ENCODE peak calls at places on chromosome X, in eight cellular contexts. One of them, this sample, is unnamed.

GRCh38 chrX:150062292-150063137 is 124.2 kb upstream of the EOLA2 start:
- DNase-seq in H9: no peak
- DNase-seq in A549: peak; percentile 13
- DNase-seq in lower lobe of right lung: no peak
- DNase-seq in neural progenitor cell: no peak
- DNase-seq in endodermal cell: no peak
- DNase-seq in Peyer's patch: no peak
- DNase-seq in thyroid gland: no peak
- DNase-seq in this sample: no peak

GRCh38 chrX:57902633-57903032 is 7.6 kb downstream of the ZXDA start:
- DNase-seq in H9: no peak
- DNase-seq in A549: no peak
- DNase-seq in lower lobe of right lung: no peak
- DNase-seq in neural progenitor cell: no peak
- DNase-seq in endodermal cell: no peak
- DNase-seq in Peyer's patch: no peak
- DNase-seq in thyroid gland: no peak
- DNase-seq in this sample: no peak

GRCh38 chrX:132751043-132751690 is 207.3 kb downstream of the HS6ST2 start:
- DNase-seq in H9: peak; percentile 47
- DNase-seq in A549: no peak
- DNase-seq in lower lobe of right lung: no peak
- DNase-seq in neural progenitor cell: no peak
- DNase-seq in endodermal cell: peak; percentile 60
- DNase-seq in Peyer's patch: no peak
- DNase-seq in thyroid gland: no peak
- DNase-seq in this sample: no peak

GRCh38 chrX:71228063-71228642 is 5.1 kb downstream of the GJB1 start:
- DNase-seq in H9: no peak
- DNase-seq in A549: no peak
- DNase-seq in lower lobe of right lung: no peak
- DNase-seq in neural progenitor cell: no peak
- DNase-seq in endodermal cell: no peak
- DNase-seq in Peyer's patch: no peak
- DNase-seq in thyroid gland: no peak
- DNase-seq in this sample: no peak

GRCh38 chrX:119121341-119121740 is 6.3 kb downstream of the KIAA1210 start:
- DNase-seq in H9: no peak
- DNase-seq in A549: no peak
- DNase-seq in lower lobe of right lung: no peak
- DNase-seq in neural progenitor cell: no peak
- DNase-seq in endodermal cell: no peak
- DNase-seq in Peyer's patch: no peak
- DNase-seq in thyroid gland: no peak
- DNase-seq in this sample: no peak

GRCh38 chrX:42772874-42773273 is 5.1 kb downstream of the PPP1R2C start:
- DNase-seq in H9: no peak
- DNase-seq in A549: no peak
- DNase-seq in lower lobe of right lung: no peak
- DNase-seq in neural progenitor cell: no peak
- DNase-seq in endodermal cell: no peak
- DNase-seq in Peyer's patch: no peak
- DNase-seq in thyroid gland: no peak
- DNase-seq in this sample: no peak

GRCh38 chrX:105647749-105648148 is 174.6 kb upstream of the NRK start:
- DNase-seq in H9: no peak
- DNase-seq in A549: no peak
- DNase-seq in lower lobe of right lung: no peak
- DNase-seq in neural progenitor cell: no peak
- DNase-seq in endodermal cell: no peak
- DNase-seq in Peyer's patch: no peak
- DNase-seq in thyroid gland: no peak
- DNase-seq in this sample: no peak

GRCh38 chrX:150934453-150934852 is 36.0 kb upstream of the CD99L2 start:
- DNase-seq in H9: peak; percentile 81
- DNase-seq in A549: peak; percentile 50
- DNase-seq in lower lobe of right lung: no peak
- DNase-seq in neural progenitor cell: peak; percentile 28
- DNase-seq in endodermal cell: peak; percentile 92
- DNase-seq in Peyer's patch: no peak
- DNase-seq in thyroid gland: peak; percentile 57
- DNase-seq in this sample: no peak

GRCh38 chrX:154444001-154444754 is at the start of gene FAM50A:
- DNase-seq in H9: peak; percentile 51
- DNase-seq in A549: peak; percentile 54
- DNase-seq in lower lobe of right lung: peak; percentile 87
- DNase-seq in neural progenitor cell: peak; percentile 86
- DNase-seq in endodermal cell: peak; percentile 75
- DNase-seq in Peyer's patch: peak; percentile 92
- DNase-seq in thyroid gland: peak; percentile 80
- DNase-seq in this sample: peak; percentile 86

GRCh38 chrX:274904-275475 is 6.2 kb upstream of the PLCXD1 start:
- DNase-seq in H9: peak; percentile 93
- DNase-seq in A549: no peak
- DNase-seq in lower lobe of right lung: peak; percentile 83
- DNase-seq in neural progenitor cell: peak; percentile 80
- DNase-seq in endodermal cell: peak; percentile 87
- DNase-seq in Peyer's patch: peak; percentile 72
- DNase-seq in thyroid gland: peak; percentile 4
- DNase-seq in this sample: no peak

GRCh38 chrX:9875801-9876200 is 89.6 kb downstream of the SHROOM2 start:
- DNase-seq in H9: no peak
- DNase-seq in A549: no peak
- DNase-seq in lower lobe of right lung: no peak
- DNase-seq in neural progenitor cell: no peak
- DNase-seq in endodermal cell: no peak
- DNase-seq in Peyer's patch: no peak
- DNase-seq in thyroid gland: no peak
- DNase-seq in this sample: no peak

GRCh38 chrX:46059316-46059715 is 485.9 kb downstream of the ZNF674 start:
- DNase-seq in H9: no peak
- DNase-seq in A549: no peak
- DNase-seq in lower lobe of right lung: no peak
- DNase-seq in neural progenitor cell: no peak
- DNase-seq in endodermal cell: no peak
- DNase-seq in Peyer's patch: no peak
- DNase-seq in thyroid gland: no peak
- DNase-seq in this sample: no peak

GRCh38 chrX:53071604-53072417 is 10.4 kb upstream of the TSPYL2 start:
- DNase-seq in H9: peak; percentile 50
- DNase-seq in A549: peak; percentile 76
- DNase-seq in lower lobe of right lung: peak; percentile 84
- DNase-seq in neural progenitor cell: peak; percentile 81
- DNase-seq in endodermal cell: peak; percentile 79
- DNase-seq in Peyer's patch: peak; percentile 92
- DNase-seq in thyroid gland: peak; percentile 82
- DNase-seq in this sample: no peak

GRCh38 chrX:119094819-119095218 is 22.0 kb downstream of the CT47C1 start:
- DNase-seq in H9: no peak
- DNase-seq in A549: no peak
- DNase-seq in lower lobe of right lung: no peak
- DNase-seq in neural progenitor cell: no peak
- DNase-seq in endodermal cell: no peak
- DNase-seq in Peyer's patch: no peak
- DNase-seq in thyroid gland: no peak
- DNase-seq in this sample: no peak

GRCh38 chrX:40996886-40997530 is 88.2 kb upstream of the USP9X start:
- DNase-seq in H9: peak; percentile 37
- DNase-seq in A549: peak; percentile 78
- DNase-seq in lower lobe of right lung: no peak
- DNase-seq in neural progenitor cell: peak; percentile 46
- DNase-seq in endodermal cell: peak; percentile 62
- DNase-seq in Peyer's patch: no peak
- DNase-seq in thyroid gland: no peak
- DNase-seq in this sample: no peak

GRCh38 chrX:150569155-150569477 is 695 bp downstream of the MTM1 start:
- DNase-seq in H9: no peak
- DNase-seq in A549: no peak
- DNase-seq in lower lobe of right lung: peak; percentile 69
- DNase-seq in neural progenitor cell: no peak
- DNase-seq in endodermal cell: no peak
- DNase-seq in Peyer's patch: peak; percentile 78
- DNase-seq in thyroid gland: peak; percentile 20
- DNase-seq in this sample: peak; percentile 63

GRCh38 chrX:110208092-110208491 is 109.8 kb downstream of the AMMECR1 start:
- DNase-seq in H9: no peak
- DNase-seq in A549: no peak
- DNase-seq in lower lobe of right lung: no peak
- DNase-seq in neural progenitor cell: no peak
- DNase-seq in endodermal cell: no peak
- DNase-seq in Peyer's patch: no peak
- DNase-seq in thyroid gland: no peak
- DNase-seq in this sample: no peak

GRCh38 chrX:139094671-139095592 is 383.4 kb upstream of the FGF13 start:
- DNase-seq in H9: no peak
- DNase-seq in A549: no peak
- DNase-seq in lower lobe of right lung: no peak
- DNase-seq in neural progenitor cell: no peak
- DNase-seq in endodermal cell: no peak
- DNase-seq in Peyer's patch: no peak
- DNase-seq in thyroid gland: no peak
- DNase-seq in this sample: no peak

GRCh38 chrX:134547047-134547679 is 87.2 kb downstream of the HPRT1 start:
- DNase-seq in H9: no peak
- DNase-seq in A549: peak; percentile 41
- DNase-seq in lower lobe of right lung: no peak
- DNase-seq in neural progenitor cell: no peak
- DNase-seq in endodermal cell: no peak
- DNase-seq in Peyer's patch: no peak
- DNase-seq in thyroid gland: no peak
- DNase-seq in this sample: no peak

GRCh38 chrX:1215123-1215823 is 2.8 kb upstream of the CRLF2 start:
- DNase-seq in H9: no peak
- DNase-seq in A549: no peak
- DNase-seq in lower lobe of right lung: no peak
- DNase-seq in neural progenitor cell: no peak
- DNase-seq in endodermal cell: no peak
- DNase-seq in Peyer's patch: no peak
- DNase-seq in thyroid gland: no peak
- DNase-seq in this sample: no peak

GRCh38 chrX:2707334-2707760 is 16.3 kb downstream of the CD99 start:
- DNase-seq in H9: peak; percentile 76
- DNase-seq in A549: peak; percentile 97
- DNase-seq in lower lobe of right lung: no peak
- DNase-seq in neural progenitor cell: peak; percentile 61
- DNase-seq in endodermal cell: peak; percentile 91
- DNase-seq in Peyer's patch: peak; percentile 91
- DNase-seq in thyroid gland: peak; percentile 57
- DNase-seq in this sample: peak; percentile 79
- H3K4me1 ChIP-seq in H9: peaks cover 15% of the 10 kb centered on the region
- H3K4me1 ChIP-seq in A549: peaks cover 56% of the 10 kb centered on the region
- H3K4me1 ChIP-seq in lower lobe of right lung: peaks cover 83% of the 10 kb centered on the region
- H3K4me1 ChIP-seq in neural progenitor cell: peaks cover 16% of the 10 kb centered on the region
- H3K4me1 ChIP-seq in endodermal cell: peaks cover 5% of the 10 kb centered on the region
- H3K4me1 ChIP-seq in Peyer's patch: peaks cover 26% of the 10 kb centered on the region
- H3K4me1 ChIP-seq in thyroid gland: peaks cover 16% of the 10 kb centered on the region
- H3K4me1 ChIP-seq in this sample: peaks cover 4% of the 10 kb centered on the region

DNA sequence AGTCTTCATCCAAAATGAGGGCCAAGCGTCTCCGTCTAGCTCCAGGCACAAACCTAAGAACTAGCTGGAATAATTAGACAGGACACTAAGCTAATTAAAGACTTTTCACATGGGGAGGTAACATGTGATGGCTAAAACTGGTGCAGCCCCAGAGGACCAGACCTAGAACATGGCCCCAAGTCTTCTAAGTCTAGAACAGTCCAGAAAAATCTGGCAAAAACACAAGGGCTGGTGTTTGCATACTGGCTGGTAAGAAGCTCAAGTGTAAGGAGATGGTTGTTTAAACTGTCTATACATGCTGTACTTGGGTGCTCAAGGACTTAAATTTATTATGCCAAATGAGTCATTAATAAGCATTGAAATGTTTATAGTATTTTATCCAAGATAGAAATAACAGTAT is 10.0 kb downstream of the SH3KBP1 start:
- DNase-seq in H9: no peak
- DNase-seq in A549: no peak
- DNase-seq in lower lobe of right lung: no peak
- DNase-seq in neural progenitor cell: no peak
- DNase-seq in endodermal cell: no peak
- DNase-seq in Peyer's patch: no peak
- DNase-seq in thyroid gland: no peak
- DNase-seq in this sample: no peak
- H3K4me1 ChIP-seq in H9: no peaks in the 10 kb centered on the region
- H3K4me1 ChIP-seq in A549: peaks cover 14% of the 10 kb centered on the region
- H3K4me1 ChIP-seq in lower lobe of right lung: no peaks in the 10 kb centered on the region
- H3K4me1 ChIP-seq in neural progenitor cell: no peaks in the 10 kb centered on the region
- H3K4me1 ChIP-seq in endodermal cell: no peaks in the 10 kb centered on the region
- H3K4me1 ChIP-seq in Peyer's patch: no peaks in the 10 kb centered on the region
- H3K4me1 ChIP-seq in thyroid gland: no peaks in the 10 kb centered on the region
- H3K4me1 ChIP-seq in this sample: no peaks in the 10 kb centered on the region

DNA sequence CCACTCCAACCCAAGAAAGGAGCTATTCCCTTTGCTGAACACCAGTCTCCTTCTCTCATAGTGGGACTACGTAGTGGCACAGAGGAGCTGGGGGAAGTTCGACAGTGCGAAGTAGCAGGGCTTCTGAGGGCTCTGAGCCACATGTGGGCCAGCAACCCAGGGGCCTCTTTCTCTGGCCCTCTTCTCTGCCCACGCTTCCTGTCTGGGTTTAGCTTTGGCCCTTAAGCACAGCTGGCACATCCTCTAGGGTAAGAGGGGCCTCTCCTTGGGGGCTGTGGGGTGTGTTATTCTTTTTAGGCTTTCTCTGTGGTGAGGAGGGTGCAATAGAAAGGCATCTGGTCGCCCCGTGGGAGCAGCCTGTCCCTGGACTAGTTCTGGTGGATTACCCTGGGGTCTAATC is 151.7 kb upstream of the RPS6KA3 start:
- DNase-seq in H9: no peak
- DNase-seq in A549: no peak
- DNase-seq in lower lobe of right lung: no peak
- DNase-seq in neural progenitor cell: no peak
- DNase-seq in endodermal cell: no peak
- DNase-seq in Peyer's patch: peak; percentile 53
- DNase-seq in thyroid gland: no peak
- DNase-seq in this sample: no peak
- H3K4me1 ChIP-seq in H9: no peaks in the 10 kb centered on the region
- H3K4me1 ChIP-seq in A549: no peaks in the 10 kb centered on the region
- H3K4me1 ChIP-seq in lower lobe of right lung: no peaks in the 10 kb centered on the region
- H3K4me1 ChIP-seq in neural progenitor cell: no peaks in the 10 kb centered on the region
- H3K4me1 ChIP-seq in endodermal cell: no peaks in the 10 kb centered on the region
- H3K4me1 ChIP-seq in Peyer's patch: no peaks in the 10 kb centered on the region
- H3K4me1 ChIP-seq in thyroid gland: no peaks in the 10 kb centered on the region
- H3K4me1 ChIP-seq in this sample: no peaks in the 10 kb centered on the region

GRCh38 chrX:124010157-124010556 is 48.7 kb downstream of the STAG2 start:
- DNase-seq in H9: no peak
- DNase-seq in A549: no peak
- DNase-seq in lower lobe of right lung: no peak
- DNase-seq in neural progenitor cell: no peak
- DNase-seq in endodermal cell: no peak
- DNase-seq in Peyer's patch: no peak
- DNase-seq in thyroid gland: no peak
- DNase-seq in this sample: no peak
- H3K4me1 ChIP-seq in H9: no peaks in the 10 kb centered on the region
- H3K4me1 ChIP-seq in A549: no peaks in the 10 kb centered on the region
- H3K4me1 ChIP-seq in lower lobe of right lung: no peaks in the 10 kb centered on the region
- H3K4me1 ChIP-seq in neural progenitor cell: no peaks in the 10 kb centered on the region
- H3K4me1 ChIP-seq in endodermal cell: no peaks in the 10 kb centered on the region
- H3K4me1 ChIP-seq in Peyer's patch: no peaks in the 10 kb centered on the region
- H3K4me1 ChIP-seq in thyroid gland: no peaks in the 10 kb centered on the region
- H3K4me1 ChIP-seq in this sample: no peaks in the 10 kb centered on the region

This sample was measured in aorta.